ENCODE peak calls at places on chromosomes 2 and 18, in five cellular contexts. B is sigmoid colon, R is K562, W is stomach, G is spleen. E is an unnamed sample. For H3K4me1, the result is how much of the 10 kb centered on the place peaks cover.

GRCh38 chr2:147133273-147133901 is 711.4 kb upstream of the ACVR2A start:
- DNase-seq in B (no peak), R (no peak), W (no peak), G (no peak), E (no peak)

GRCh38 chr2:176138526-176139169 is 9.1 kb downstream of the HOXD8 start:
- DNase-seq in B (peak), R (no peak), W (no peak), G (peak), E (peak)

GRCh38 chr2:67476808-67477790 is 80.0 kb downstream of the ETAA1 start:
- DNase-seq in B (peak), R (no peak), W (no peak), G (no peak), E (no peak)

GRCh38 chr2:20615466-20616241 is 35.2 kb downstream of the HS1BP3 start:
- DNase-seq in B (peak), R (no peak), W (peak), G (peak), E (peak)

GRCh38 chr2:75102011-75102410 is 97.3 kb downstream of the TACR1 start:
- DNase-seq in B (no peak), R (no peak), W (no peak), G (no peak), E (no peak)

GRCh38 chr18:70892381-70892780 is 603.5 kb downstream of the SOCS6 start:
- DNase-seq in B (no peak), R (no peak), W (no peak), G (no peak), E (no peak)

GRCh38 chr2:73109796-73110540 is 2.8 kb downstream of the RAB11FIP5 start:
- DNase-seq in B (no peak), R (no peak), W (no peak), G (no peak), E (no peak)

GRCh38 chr2:222038086-222038802 is 260.6 kb downstream of the PAX3 start:
- DNase-seq in B (no peak), R (no peak), W (no peak), G (no peak), E (no peak)

GRCh38 chr2:220789961-220790360 is 782.1 kb downstream of the EPHA4 start:
- DNase-seq in B (no peak), R (no peak), W (no peak), G (no peak), E (no peak)

GRCh38 chr2:100752628-100753333 is 67.2 kb upstream of the NPAS2 start:
- DNase-seq in B (no peak), R (no peak), W (no peak), G (no peak), E (no peak)

GRCh38 chr2:33213648-33214047 is 262.8 kb upstream of the RASGRP3 start:
- DNase-seq in B (no peak), R (no peak), W (no peak), G (no peak), E (no peak)

GRCh38 chr2:120851116-120851773 is 115.6 kb downstream of the GLI2 start:
- DNase-seq in B (peak), R (no peak), W (no peak), G (peak), E (peak)

GRCh38 chr2:66874411-66874810 is 439.5 kb downstream of the MEIS1 start:
- DNase-seq in B (no peak), R (no peak), W (no peak), G (no peak), E (no peak)

GRCh38 chr2:187054501-187055319 is 205.7 kb upstream of the ZSWIM2 start:
- DNase-seq in B (no peak), R (no peak), W (no peak), G (no peak), E (no peak)

GRCh38 chr2:133794114-133794513 is 225.9 kb upstream of the NCKAP5 start:
- DNase-seq in B (no peak), R (no peak), W (no peak), G (no peak), E (no peak)

GRCh38 chr2:127651987-127652550 is 6.1 kb downstream of the GPR17 start:
- DNase-seq in B (peak), R (no peak), W (no peak), G (peak), E (no peak)

GRCh38 chr2:108124733-108125132 is 115.0 kb upstream of the SULT1C3 start:
- DNase-seq in B (no peak), R (no peak), W (no peak), G (no peak), E (no peak)

GRCh38 chr2:11709293-11709692 is 37.1 kb upstream of the LPIN1 start:
- DNase-seq in B (no peak), R (no peak), W (no peak), G (no peak), E (no peak)

GRCh38 chr2:61887684-61888303 is 662 bp downstream of the CCT4 start:
- DNase-seq in B (no peak), R (no peak), W (no peak), G (no peak), E (no peak)

GRCh38 chr2:148875387-148876051 is 492 bp downstream of the KIF5C start:
- DNase-seq in B (no peak), R (no peak), W (no peak), G (peak), E (no peak)

GRCh38 chr2:233818639-233819621 is 35.4 kb downstream of the HJURP start:
- DNase-seq in B (peak), R (no peak), W (peak), G (peak), E (peak)

GRCh38 chr2:117406443-117406842 is 408.0 kb upstream of the DDX18 start:
- DNase-seq in B (no peak), R (no peak), W (no peak), G (no peak), E (no peak)

GRCh38 chr2:238915596-238915995 is 67.7 kb downstream of the TWIST2 start:
- DNase-seq in B (peak), R (no peak), W (no peak), G (peak), E (peak)

GRCh38 chr2:241910604-241911520 is 41.3 kb downstream of the RTP5 start:
- DNase-seq in B (no peak), R (no peak), W (peak), G (peak), E (no peak)

GRCh38 chr2:64854773-64855237 is 134.4 kb upstream of the SLC1A4 start:
- DNase-seq in B (peak), R (peak), W (no peak), G (no peak), E (peak)

GRCh38 chr18:61628085-61628484 is 264.7 kb downstream of the RNF152 start:
- DNase-seq in B (no peak), R (no peak), W (no peak), G (no peak), E (no peak)

GRCh38 chr18:35920623-35921022 is 51.9 kb upstream of the RMP24 start:
- DNase-seq in B (no peak), R (no peak), W (no peak), G (no peak), E (no peak)

GRCh38 chr2:226489765-226490164 is 309.9 kb downstream of the IRS1 start:
- DNase-seq in B (no peak), R (no peak), W (no peak), G (no peak), E (no peak)
- TF ChIP-seq CTCF in B (no peak), R (no peak), W (no peak), G (no peak), E (no peak)

DNA sequence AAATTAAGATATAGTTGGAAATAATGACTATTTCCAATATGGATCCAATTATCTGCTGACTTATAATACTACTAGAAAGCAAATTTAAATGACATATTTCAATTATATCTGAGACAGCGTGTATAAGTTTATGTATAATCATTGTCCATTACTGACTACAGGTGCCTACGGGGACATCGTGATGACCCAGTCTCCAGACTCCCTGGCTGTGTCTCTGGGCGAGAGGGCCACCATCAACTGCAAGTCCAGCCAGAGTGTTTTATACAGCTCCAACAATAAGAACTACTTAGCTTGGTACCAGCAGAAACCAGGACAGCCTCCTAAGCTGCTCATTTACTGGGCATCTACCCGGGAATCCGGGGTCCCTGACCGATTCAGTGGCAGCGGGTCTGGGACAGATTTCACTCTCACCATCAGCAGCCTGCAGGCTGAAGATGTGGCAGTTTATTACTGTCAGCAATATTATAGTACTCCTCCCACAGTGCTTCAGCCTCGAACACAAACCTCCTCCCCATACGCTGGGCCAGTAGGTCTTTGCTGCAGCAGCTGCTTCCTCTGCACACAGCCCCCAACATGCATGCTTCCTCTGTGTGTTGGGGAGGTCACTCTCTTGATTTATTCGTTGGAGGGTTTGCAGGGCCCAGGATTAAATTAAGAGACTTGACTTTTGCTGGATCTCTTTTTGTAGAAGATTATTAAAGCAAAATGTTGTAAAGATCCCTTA is 194.4 kb downstream of the RPIA start:
- DNase-seq in B (no peak), R (no peak), W (no peak), G (peak), E (no peak)
- TF ChIP-seq POLR2AphosphoS5 in B (no peak), R (no peak), W (no peak), G (no peak), E (no peak)

GRCh38 chr18:26546875-26547301 is 1.5 kb downstream of the KCTD1 start:
- DNase-seq in B (no peak), R (no peak), W (no peak), G (peak), E (no peak)

GRCh38 chr18:26546170-26546874 is 2.0 kb downstream of the KCTD1 start:
- DNase-seq in B (no peak), R (no peak), W (no peak), G (no peak), E (no peak)

GRCh38 chr18:26545335-26545734 is 3.0 kb downstream of the KCTD1 start:
- DNase-seq in B (no peak), R (no peak), W (no peak), G (no peak), E (no peak)

GRCh38 chr18:26544459-26544858 is 3.9 kb downstream of the KCTD1 start:
- DNase-seq in B (no peak), R (no peak), W (no peak), G (no peak), E (no peak)

DNA sequence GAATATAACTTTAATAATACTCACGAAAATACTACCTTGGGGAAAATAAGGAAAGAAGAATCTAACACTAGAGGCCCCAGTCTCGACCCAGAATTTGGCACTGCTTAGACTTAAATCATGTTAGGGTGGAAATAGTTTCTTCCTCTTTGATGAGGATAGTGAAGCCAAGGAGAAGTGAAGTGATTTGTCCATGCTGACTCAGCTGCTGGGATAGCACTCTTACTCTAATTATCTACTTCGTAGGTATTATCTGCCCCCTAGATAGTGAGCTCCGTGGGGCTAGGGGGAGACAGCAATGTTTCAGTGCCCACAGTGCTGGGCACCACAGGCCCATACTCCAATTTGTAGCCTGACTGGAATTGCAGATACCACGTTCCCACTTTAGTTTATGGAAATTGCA is 2.6 kb downstream of the KCTD1 start:
- DNase-seq in B (no peak), R (no peak), W (no peak), G (no peak), E (no peak)
- H3K4me1 ChIP-seq in B (under half), R (under half), W (half or more), G (under half), E (half or more)

DNA sequence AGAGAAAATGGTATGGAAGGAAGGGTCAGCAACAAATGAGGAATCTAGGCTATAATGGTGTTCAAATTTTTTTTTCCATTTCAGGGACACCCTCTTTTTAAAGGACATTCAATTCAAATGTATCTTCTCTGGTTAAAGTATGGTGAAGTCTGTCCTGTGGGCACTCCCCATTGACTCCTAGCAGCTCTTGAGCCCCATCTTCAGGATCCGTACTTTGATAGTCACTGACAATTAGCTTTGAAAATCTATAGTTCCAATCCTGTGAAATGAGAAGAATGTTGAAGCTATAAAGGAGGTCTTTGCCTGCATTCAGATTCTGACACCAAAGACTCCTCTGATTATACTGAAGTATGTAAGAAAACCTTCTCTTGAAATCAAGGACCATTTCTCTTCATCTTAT is 43.3 kb downstream of the KCNH7 start:
- DNase-seq in B (no peak), R (no peak), W (no peak), G (no peak), E (no peak)
- TF ChIP-seq CTCF in B (no peak), R (no peak), W (no peak), G (no peak), E (no peak)

DNA sequence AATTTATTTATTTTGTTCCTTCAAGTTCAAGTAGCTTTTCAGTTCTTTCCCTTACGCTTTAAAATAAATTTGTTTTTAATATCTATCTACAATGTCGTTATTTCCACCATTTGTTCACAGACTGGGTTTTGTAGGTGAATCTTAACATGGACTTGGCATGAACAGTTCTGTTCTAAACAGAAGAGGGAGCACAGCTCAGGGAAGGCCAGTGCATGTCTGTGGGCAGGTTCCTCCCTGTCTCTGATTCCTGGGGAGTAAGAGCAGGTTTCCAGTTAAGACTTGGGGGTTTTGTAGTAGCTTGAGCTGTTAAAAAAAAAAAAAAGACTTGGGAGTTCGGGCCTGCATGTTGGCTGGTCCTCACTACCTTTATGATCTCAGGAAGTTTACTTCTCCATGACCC is 11.1 kb downstream of the TTL start:
- DNase-seq in B (no peak), R (peak), W (no peak), G (no peak), E (no peak)
- TF ChIP-seq POLR2AphosphoS5 in B (no peak), R (no peak), W (no peak), G (no peak), E (no peak)

E was measured in suprapubic skin.